ENCODE peak calls at places on chromosomes 3 and 15, in ten cellular contexts. V is T1000; J is stimulated activated CD8-positive, alpha-beta memory T cell treated with anti-CD3 and anti-CD28 coated beads, Interleukin-12 subunit alpha, Interleukin-12 subunit beta, amount 100 ng/mL, for 4 hours; M is globus pallidus; Y is osteoblast; N is stimulated activated CD4-positive, alpha-beta T cell treated with anti-CD3 and anti-CD28 coated beads, Interleukin-1b, Interleukin-23, amount 100 ng/mL, for 24 hours; L is activated naive CD4-positive, alpha-beta T cell treated with anti-CD3 and anti-CD28 coated beads for 36 hours; K is NCI-H510A treated with DMSO at 0.1 percent for 48 hours; S is SW480; C is pons. F is an unnamed sample.

GRCh38 chr3:126339466-126339865 is 17.7 kb downstream of the KLF15 start:
- DNase-seq in V (no peak), J (no peak), M (no peak), Y (peak), N (no peak), L (no peak), K (no peak), S (no peak), C (no peak), F (no peak)

GRCh38 chr3:73353661-73354217 is 271.0 kb downstream of the PDZRN3 start:
- DNase-seq in V (no peak), J (no peak), M (no peak), Y (no peak), N (no peak), L (no peak), K (no peak), S (no peak), C (no peak), F (no peak)

GRCh38 chr15:75928680-75929608 is 25.3 kb downstream of the FBXO22 start:
- DNase-seq in V (no peak), J (no peak), M (no peak), Y (no peak), N (no peak), L (no peak), K (peak), S (no peak), C (no peak), F (no peak)

GRCh38 chr3:16945330-16945729 is 60.6 kb downstream of the PLCL2 start:
- DNase-seq in V (no peak), J (no peak), M (no peak), Y (no peak), N (no peak), L (no peak), K (no peak), S (no peak), C (no peak), F (no peak)

GRCh38 chr15:25689592-25689991 is 173.5 kb downstream of the ATP10A start:
- DNase-seq in V (no peak), J (no peak), M (no peak), Y (no peak), N (no peak), L (no peak), K (no peak), S (no peak), C (no peak), F (no peak)

GRCh38 chr3:194129581-194130133 is 6.3 kb upstream of the HES1 start:
- DNase-seq in V (no peak), J (no peak), M (no peak), Y (no peak), N (no peak), L (no peak), K (no peak), S (no peak), C (no peak), F (no peak)

GRCh38 chr3:141410408-141410807 is 42.1 kb downstream of the ZBTB38 start:
- DNase-seq in V (no peak), J (no peak), M (peak), Y (no peak), N (no peak), L (no peak), K (no peak), S (no peak), C (peak), F (no peak)

GRCh38 chr3:127275287-127275781 is 12.5 kb downstream of the PRR20G start:
- DNase-seq in V (no peak), J (no peak), M (no peak), Y (peak), N (no peak), L (no peak), K (no peak), S (peak), C (no peak), F (no peak)

GRCh38 chr3:40037582-40037981 is 228.2 kb downstream of the MYRIP start:
- DNase-seq in V (no peak), J (no peak), M (no peak), Y (no peak), N (no peak), L (no peak), K (no peak), S (no peak), C (no peak), F (no peak)

GRCh38 chr15:76191539-76192244 is 119.6 kb downstream of the ETFA start:
- DNase-seq in V (no peak), J (no peak), M (no peak), Y (no peak), N (no peak), L (no peak), K (no peak), S (no peak), C (no peak), F (no peak)

GRCh38 chr15:77525907-77526581 is 105.4 kb downstream of the HMG20A start:
- DNase-seq in V (no peak), J (no peak), M (no peak), Y (no peak), N (no peak), L (no peak), K (no peak), S (no peak), C (no peak), F (no peak)

GRCh38 chr3:151879684-151880282 is 6.3 kb downstream of the SUCNR1 start:
- DNase-seq in V (no peak), J (no peak), M (no peak), Y (no peak), N (no peak), L (no peak), K (no peak), S (no peak), C (peak), F (no peak)

GRCh38 chr15:50686468-50687301 is at the start of gene TRPM7:
- DNase-seq in V (peak), J (peak), M (peak), Y (peak), N (peak), L (peak), K (peak), S (peak), C (peak), F (peak)

GRCh38 chr3:6935964-6936363 is 75.0 kb downstream of the GRM7 start:
- DNase-seq in V (no peak), J (no peak), M (no peak), Y (no peak), N (no peak), L (no peak), K (no peak), S (no peak), C (no peak), F (no peak)

GRCh38 chr3:93991286-93992030 is 11.5 kb downstream of the ARL13B start:
- DNase-seq in V (no peak), J (no peak), M (no peak), Y (no peak), N (no peak), L (no peak), K (no peak), S (no peak), C (no peak), F (no peak)

GRCh38 chr3:141928626-141929270 is 52.3 kb downstream of the ATP1B3 start:
- DNase-seq in V (no peak), J (no peak), M (no peak), Y (no peak), N (no peak), L (no peak), K (no peak), S (no peak), C (no peak), F (no peak)

GRCh38 chr15:83276661-83277060 is 7.8 kb downstream of the BNC1 start:
- DNase-seq in V (no peak), J (no peak), M (no peak), Y (peak), N (no peak), L (no peak), K (no peak), S (no peak), C (no peak), F (no peak)

GRCh38 chr3:169939320-169939719 is 27.3 kb upstream of the SEC62 start:
- DNase-seq in V (no peak), J (no peak), M (no peak), Y (no peak), N (no peak), L (no peak), K (no peak), S (no peak), C (no peak), F (no peak)

GRCh38 chr3:139187648-139188047 is 143.0 kb upstream of the PRR23C start:
- DNase-seq in V (no peak), J (no peak), M (peak), Y (no peak), N (no peak), L (no peak), K (no peak), S (no peak), C (peak), F (no peak)

GRCh38 chr3:58623961-58624360 is 42.6 kb downstream of the FAM3D start:
- DNase-seq in V (no peak), J (no peak), M (no peak), Y (no peak), N (no peak), L (no peak), K (no peak), S (no peak), C (no peak), F (no peak)

GRCh38 chr15:45112143-45112591 is 1.8 kb downstream of the DUOX2 start:
- DNase-seq in V (no peak), J (no peak), M (no peak), Y (peak), N (no peak), L (no peak), K (no peak), S (no peak), C (no peak), F (no peak)

GRCh38 chr3:4989649-4989966 is 10.4 kb downstream of the BHLHE40 start:
- DNase-seq in V (no peak), J (no peak), M (no peak), Y (no peak), N (no peak), L (no peak), K (no peak), S (no peak), C (no peak), F (no peak)

GRCh38 chr15:55894406-55894965 is 98.9 kb downstream of the NEDD4 start:
- DNase-seq in V (no peak), J (no peak), M (no peak), Y (no peak), N (no peak), L (no peak), K (no peak), S (no peak), C (no peak), F (no peak)

GRCh38 chr3:158709666-158710083 is 22.6 kb downstream of the RARRES1 start:
- DNase-seq in V (peak), J (no peak), M (no peak), Y (peak), N (no peak), L (no peak), K (no peak), S (peak), C (no peak), F (no peak)

GRCh38 chr15:45157974-45158373 is 28.2 kb downstream of the DUOX1 start:
- DNase-seq in V (peak), J (no peak), M (peak), Y (peak), N (no peak), L (no peak), K (no peak), S (peak), C (peak), F (peak)

GRCh38 chr3:58048301-58048700 is 40.1 kb downstream of the FLNB start:
- DNase-seq in V (no peak), J (no peak), M (no peak), Y (no peak), N (no peak), L (no peak), K (peak), S (no peak), C (no peak), F (no peak)

GRCh38 chr15:31439328-31439727 is 112.7 kb downstream of the KLF13 start:
- DNase-seq in V (no peak), J (no peak), M (no peak), Y (peak), N (no peak), L (peak), K (no peak), S (no peak), C (no peak), F (no peak)

F was measured in tibial nerve.